ENCODE peak calls at places on chromosomes 3 and 15, in four cellular contexts. O, X, G and L are unnamed samples.

GRCh38 chr15:55434989-55435825 is 26.9 kb downstream of the PIERCE2 start:
- DNase-seq in O (no peak), X (no peak), G (no peak), L (no peak)

GRCh38 chr3:193868590-193868989 is 267.4 kb upstream of the HES1 start:
- DNase-seq in O (no peak), X (no peak), G (no peak), L (no peak)

GRCh38 chr3:149646181-149646766 is 11.6 kb downstream of the WWTR1 start:
- DNase-seq in O (no peak), X (no peak), G (no peak), L (no peak)

GRCh38 chr15:52112203-52112750 is 298 bp downstream of the BCL2L10 start:
- DNase-seq in O (no peak), X (no peak), G (no peak), L (peak; percentile 22)

GRCh38 chr15:50911001-50911400 is 2.5 kb downstream of the AP4E1 start:
- DNase-seq in O (no peak), X (no peak), G (no peak), L (no peak)

GRCh38 chr3:83426311-83426710 is 1532.5 kb upstream of the CADM2 start:
- DNase-seq in O (no peak), X (no peak), G (no peak), L (no peak)

GRCh38 chr15:81887913-81888312 is 157.9 kb downstream of the MEX3B start:
- DNase-seq in O (peak; percentile 85), X (no peak), G (no peak), L (no peak)

GRCh38 chr15:81888748-81889479 is 156.9 kb downstream of the MEX3B start:
- DNase-seq in O (peak; percentile 86), X (no peak), G (no peak), L (no peak)

GRCh38 chr3:11589706-11590105 is 54.0 kb downstream of the VGLL4 start:
- DNase-seq in O (no peak), X (no peak), G (no peak), L (no peak)

GRCh38 chr3:71585891-71586809 is 2.6 kb upstream of the FOXP1 start:
- DNase-seq in O (peak; percentile 57), X (no peak), G (no peak), L (no peak)

GRCh38 chr15:35624881-35625280 is 78.9 kb upstream of the DPH6 start:
- DNase-seq in O (no peak), X (peak; percentile 12), G (peak; percentile 62), L (no peak)

GRCh38 chr15:80996247-80996646 is 4.5 kb upstream of the TLNRD1 start:
- DNase-seq in O (no peak), X (no peak), G (no peak), L (no peak)

GRCh38 chr3:161142486-161142885 is 37.3 kb upstream of the B3GALNT1 start:
- DNase-seq in O (no peak), X (no peak), G (no peak), L (no peak)

GRCh38 chr3:121871434-121871833 is 22.8 kb upstream of the SLC15A2 start:
- DNase-seq in O (no peak), X (no peak), G (no peak), L (no peak)

GRCh38 chr3:58824285-58824684 is 157.7 kb upstream of the FAM3D start:
- DNase-seq in O (no peak), X (no peak), G (no peak), L (no peak)

GRCh38 chr3:129688310-129688895 is 81.9 kb upstream of the PLXND1 start:
- DNase-seq in O (peak; percentile 93), X (no peak), G (peak; percentile 67), L (peak; percentile 81)

GRCh38 chr3:43766672-43767465 is 76.1 kb downstream of the ABHD5 start:
- DNase-seq in O (no peak), X (no peak), G (no peak), L (no peak)

GRCh38 chr3:150015906-150016305 is 45.2 kb upstream of the PFN2 start:
- DNase-seq in O (no peak), X (no peak), G (no peak), L (no peak)

GRCh38 chr3:14581334-14582072 is 41.4 kb upstream of the GRIP2 start:
- DNase-seq in O (no peak), X (no peak), G (no peak), L (no peak)

GRCh38 chr3:21954709-21955108 is 203.7 kb upstream of the ZNF385D start:
- DNase-seq in O (no peak), X (no peak), G (no peak), L (no peak)

GRCh38 chr15:70195808-70196304 is 98.1 kb upstream of the TLE3 start:
- DNase-seq in O (no peak), X (peak; percentile 65), G (peak; percentile 93), L (peak; percentile 61)

GRCh38 chr15:101204744-101205535 is 46.9 kb downstream of the CHSY1 start:
- DNase-seq in O (no peak), X (no peak), G (no peak), L (no peak)

GRCh38 chr3:129226374-129226773 is 23.0 kb upstream of the COPG1 start:
- DNase-seq in O (no peak), X (peak; percentile 59), G (peak; percentile 92), L (peak; percentile 83)

GRCh38 chr3:115790759-115791158 is 167.4 kb downstream of the GAP43 start:
- DNase-seq in O (no peak), X (no peak), G (peak; percentile 44), L (no peak)
- H3K4me1 ChIP-seq in O (peaks cover 4% of the 10 kb centered on the region), X (no peaks in the 10 kb centered on the region), G (no peaks in the 10 kb centered on the region), L (no peaks in the 10 kb centered on the region)

DNA sequence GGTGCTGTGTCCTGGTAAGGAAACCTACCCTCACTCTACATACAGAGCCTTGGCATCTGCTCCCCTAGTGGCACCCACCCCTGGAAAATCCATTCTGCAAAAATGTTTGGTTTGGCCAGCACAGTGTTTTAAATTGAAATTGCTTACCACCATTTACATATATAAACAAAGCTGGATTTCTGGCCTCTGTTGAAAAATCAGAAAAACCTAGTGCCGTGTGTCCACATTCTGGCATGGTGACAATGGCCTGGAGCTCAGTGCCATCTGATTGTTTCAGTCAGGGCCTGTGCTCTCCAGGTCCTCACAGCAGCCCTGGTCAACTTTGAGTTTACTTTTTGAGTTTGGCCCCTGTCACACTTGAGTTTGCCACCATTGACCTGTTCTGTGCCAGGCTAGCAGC is 2.9 kb upstream of the IL17RC start:
- DNase-seq in O (no peak), X (no peak), G (no peak), L (no peak)
- H3K4me1 ChIP-seq in O (peaks cover 54% of the 10 kb centered on the region), X (peaks cover 32% of the 10 kb centered on the region), G (no peaks in the 10 kb centered on the region), L (peaks cover 11% of the 10 kb centered on the region)

DNA sequence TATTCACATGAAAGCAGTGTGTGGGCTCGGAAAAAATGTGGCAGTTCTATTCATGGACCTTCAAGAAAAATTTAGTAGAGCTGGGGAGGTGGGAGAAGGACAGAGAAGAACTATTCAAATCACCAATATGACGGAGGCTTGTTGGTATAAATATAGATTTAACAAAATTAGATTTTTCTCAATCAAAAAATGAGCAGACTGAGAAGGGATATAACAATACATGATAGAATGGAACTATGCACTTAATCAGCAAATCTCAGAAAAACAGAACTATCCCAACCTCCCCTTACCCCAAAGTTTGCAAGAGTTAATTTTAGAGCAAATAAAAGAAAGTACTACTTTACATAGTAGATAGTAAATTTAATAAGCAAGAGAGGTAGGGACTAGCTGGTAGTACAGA is 194.6 kb upstream of the BCL6 start:
- DNase-seq in O (no peak), X (no peak), G (no peak), L (no peak)
- H3K4me1 ChIP-seq in O (no peaks in the 10 kb centered on the region), X (no peaks in the 10 kb centered on the region), G (no peaks in the 10 kb centered on the region), L (no peaks in the 10 kb centered on the region)

GRCh38 chr3:141430326-141430725 is 56.5 kb upstream of the RASA2 start:
- DNase-seq in O (no peak), X (no peak), G (no peak), L (no peak)
- H3K4me1 ChIP-seq in O (peaks cover 96% of the 10 kb centered on the region), X (peaks cover 64% of the 10 kb centered on the region), G (peaks cover 3% of the 10 kb centered on the region), L (peaks cover 6% of the 10 kb centered on the region)

GRCh38 chr15:94843060-94843459 is 611.7 kb downstream of the MCTP2 start:
- DNase-seq in O (no peak), X (no peak), G (no peak), L (no peak)

GRCh38 chr15:94844533-94845390 is 613.4 kb downstream of the MCTP2 start:
- DNase-seq in O (no peak), X (no peak), G (peak; percentile 62), L (no peak)

GRCh38 chr15:94847325-94847724 is 616.0 kb downstream of the MCTP2 start:
- DNase-seq in O (no peak), X (no peak), G (no peak), L (no peak)

GRCh38 chr15:94845391-94845718 is 614.0 kb downstream of the MCTP2 start:
- DNase-seq in O (no peak), X (no peak), G (no peak), L (no peak)

DNA sequence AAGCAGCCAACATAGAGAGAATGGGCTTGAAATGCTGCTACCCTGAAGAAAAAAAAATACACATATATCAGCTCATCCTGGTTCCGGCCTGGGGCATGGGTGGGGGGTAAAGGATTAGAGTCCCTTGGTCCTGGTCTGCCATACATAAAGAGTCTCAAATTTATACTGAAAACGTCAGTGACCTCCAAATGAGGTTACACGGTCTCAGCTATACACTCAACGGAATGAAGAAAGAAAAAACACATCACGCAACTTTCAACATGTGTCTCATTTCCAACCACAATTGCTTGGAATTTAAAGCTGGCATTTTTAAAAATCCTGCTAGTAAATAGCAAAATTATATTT is 612.8 kb downstream of the MCTP2 start:
- DNase-seq in O (no peak), X (no peak), G (no peak), L (no peak)
- H3K4me1 ChIP-seq in O (peaks cover 38% of the 10 kb centered on the region), X (peaks cover 23% of the 10 kb centered on the region), G (peaks cover under 1% of the 10 kb centered on the region), L (no peaks in the 10 kb centered on the region)